ENCODE peak calls at places on chromosome 12, in five cellular contexts. D is left ventricle myocardium inferior, B is mammary epithelial cell, K is skeletal muscle cell, C is fibroblast of the aortic adventitia. P is an unnamed sample.

GRCh38 chr12:54017845-54018607 is 9.2 kb downstream of the HOXC8 start:
- DNase-seq in B (peak), D (peak), K (peak), C (peak), P (peak)

GRCh38 chr12:9708853-9709252 is 24.0 kb downstream of the CLECL1 start:
- DNase-seq in K (no peak), D (no peak), B (no peak), C (no peak), P (no peak)

GRCh38 chr12:72295101-72295500 is 22.9 kb downstream of the TRHDE start:
- DNase-seq in K (no peak), D (no peak), C (no peak), B (no peak), P (no peak)

GRCh38 chr12:45509621-45510020 is 219.9 kb upstream of the ARID2 start:
- DNase-seq in D (no peak), K (no peak), C (no peak), B (no peak), P (no peak)

GRCh38 chr12:79063258-79063657 is 198.7 kb downstream of the SYT1 start:
- DNase-seq in B (no peak), D (no peak), K (no peak), C (peak), P (peak)

GRCh38 chr12:71517145-71517846 is 77.7 kb downstream of the LGR5 start:
- DNase-seq in K (no peak), C (no peak), B (no peak), D (no peak), P (no peak)

GRCh38 chr12:114412825-114413749 is 7.1 kb upstream of the TBX5 start:
- DNase-seq in B (no peak), C (no peak), D (no peak), K (no peak), P (no peak)

GRCh38 chr12:81167694-81168093 is 89.8 kb downstream of the ACSS3 start:
- DNase-seq in C (peak), D (no peak), B (peak), K (no peak), P (peak)

GRCh38 chr12:1488908-1489381 is 105.4 kb downstream of the FBXL14 start:
- DNase-seq in C (no peak), B (peak), D (no peak), K (peak), P (peak)

GRCh38 chr12:64522316-64522715 is 70.4 kb downstream of the TBK1 start:
- DNase-seq in C (peak), K (peak), D (no peak), B (peak), P (peak)

GRCh38 chr12:4024701-4025419 is 151.7 kb upstream of the PARP11 start:
- DNase-seq in K (no peak), D (no peak), B (no peak), C (no peak), P (no peak)

GRCh38 chr12:46459111-46459510 is 86.5 kb upstream of the SLC38A2 start:
- DNase-seq in K (peak), C (peak), B (peak), D (no peak), P (peak)

GRCh38 chr12:57618966-57619433 is 7.8 kb downstream of the ARHGEF25 start:
- DNase-seq in C (no peak), B (no peak), K (no peak), D (peak), P (no peak)

GRCh38 chr12:118311666-118312065 is 61.0 kb downstream of the TAOK3 start:
- DNase-seq in C (no peak), K (no peak), D (no peak), B (no peak), P (no peak)

GRCh38 chr12:118302053-118302452 is 70.7 kb downstream of the TAOK3 start:
- DNase-seq in K (no peak), C (peak), B (peak), D (no peak), P (peak)

GRCh38 chr12:118310320-118310719 is 62.4 kb downstream of the TAOK3 start:
- DNase-seq in B (no peak), D (no peak), K (no peak), C (no peak), P (no peak)

GRCh38 chr12:118304093-118304492 is 68.6 kb downstream of the TAOK3 start:
- DNase-seq in B (no peak), D (no peak), K (no peak), C (no peak), P (no peak)

DNA sequence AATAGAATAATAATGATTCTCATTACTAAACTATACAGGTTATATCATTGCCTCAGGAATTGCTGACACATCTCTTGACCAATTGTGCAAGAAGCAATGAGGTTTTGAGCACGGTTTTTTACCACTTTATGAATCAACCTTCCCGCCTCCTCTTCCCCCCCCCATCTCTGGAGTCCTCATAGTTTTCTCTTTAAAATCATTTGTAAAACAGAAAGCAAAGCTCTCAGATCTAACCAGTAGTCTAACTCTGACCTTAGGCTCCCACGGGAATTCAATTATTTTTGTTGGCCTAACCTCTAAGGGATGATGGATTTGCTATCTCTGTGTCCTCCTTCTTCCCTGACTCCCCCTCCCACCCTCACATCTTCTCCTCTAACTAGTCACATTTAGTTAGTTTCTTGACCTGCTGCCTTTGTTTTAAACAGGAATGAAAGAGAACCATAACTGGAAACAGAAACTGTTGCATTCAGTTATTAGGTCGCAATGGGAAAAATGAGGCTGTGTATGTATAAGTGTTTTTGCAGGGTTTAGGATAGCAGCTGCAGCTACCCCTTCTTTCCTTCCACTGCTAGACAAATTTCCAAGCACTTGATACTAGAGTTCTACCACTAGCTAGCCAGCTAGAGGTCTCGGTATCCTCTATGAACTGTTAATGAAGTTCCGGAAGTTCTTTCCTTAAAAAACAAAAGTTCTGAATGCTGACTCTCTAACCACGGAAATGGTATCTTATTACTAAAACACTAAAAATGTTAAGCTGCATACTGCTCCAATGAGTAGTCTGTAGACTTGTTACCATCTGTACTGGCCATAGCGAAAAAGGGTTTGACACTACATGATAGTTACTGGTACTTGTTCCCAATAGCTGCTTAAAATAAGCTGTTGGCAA is 65.4 kb downstream of the TAOK3 start:
- DNase-seq in D (no peak), C (peak), B (peak), K (peak), P (peak)
- H3K4me3 ChIP-seq in D (peak), C (peak), B (peak), K (peak), P (peak)

GRCh38 chr12:51910691-51911090 is 3.4 kb downstream of the ACVRL1 start:
- DNase-seq in D (no peak), B (no peak), C (no peak), K (no peak), P (no peak)
- H3K4me3 ChIP-seq in D (peak), B (no peak), C (no peak), K (no peak), P (no peak)

GRCh38 chr12:27020761-27021160 is 1.6 kb upstream of the MED21 start:
- DNase-seq in D (no peak), K (no peak), C (no peak), B (no peak), P (no peak)

GRCh38 chr12:27024291-27024690 is 1.9 kb downstream of the MED21 start:
- DNase-seq in D (no peak), C (peak), B (no peak), K (no peak), P (peak)

GRCh38 chr12:27025116-27025515 is 2.8 kb downstream of the MED21 start:
- DNase-seq in C (no peak), D (no peak), B (peak), K (no peak), P (peak)
- H3K4me3 ChIP-seq in C (no peak), D (no peak), B (no peak), K (no peak), P (no peak)

GRCh38 chr12:131116437-131117117 is 162.9 kb downstream of the ADGRD1 start:
- DNase-seq in D (no peak), C (peak), K (no peak), B (no peak), P (peak)
- H3K4me3 ChIP-seq in D (no peak), C (no peak), K (no peak), B (no peak), P (no peak)

DNA sequence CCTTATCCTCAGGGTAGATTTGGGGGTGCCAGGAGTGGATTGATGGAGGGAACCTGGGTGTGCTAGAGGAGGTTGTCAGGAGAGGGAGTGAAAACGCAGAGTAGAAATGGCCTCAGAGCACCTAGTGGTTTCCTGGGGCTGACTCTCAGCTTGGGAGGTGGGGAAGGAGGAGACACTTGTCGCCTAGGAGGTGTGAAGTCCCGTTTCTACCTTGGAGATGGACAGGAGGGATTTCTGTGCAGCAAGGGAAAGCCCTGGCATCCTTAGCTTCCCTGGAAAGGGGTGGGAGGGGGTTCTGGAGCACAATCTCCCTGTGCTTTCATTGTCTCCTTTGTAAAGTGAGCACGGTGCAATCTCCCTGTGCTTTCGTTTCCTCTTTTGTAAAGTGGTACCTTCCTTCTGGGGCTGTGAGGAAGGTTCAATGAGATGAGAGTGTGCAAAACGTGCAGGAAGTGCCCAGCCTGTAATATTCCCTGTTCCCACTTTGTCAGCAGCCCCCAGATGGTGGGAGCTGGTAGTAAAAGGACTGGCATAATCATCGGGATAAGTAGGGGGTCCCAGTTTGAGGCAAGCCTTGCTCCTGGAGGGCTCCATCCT is 1.6 kb downstream of the OAS3 start:
- DNase-seq in B (no peak), C (no peak), D (no peak), K (no peak), P (no peak)
- H3K4me3 ChIP-seq in B (no peak), C (no peak), D (peak), K (no peak), P (no peak)

DNA sequence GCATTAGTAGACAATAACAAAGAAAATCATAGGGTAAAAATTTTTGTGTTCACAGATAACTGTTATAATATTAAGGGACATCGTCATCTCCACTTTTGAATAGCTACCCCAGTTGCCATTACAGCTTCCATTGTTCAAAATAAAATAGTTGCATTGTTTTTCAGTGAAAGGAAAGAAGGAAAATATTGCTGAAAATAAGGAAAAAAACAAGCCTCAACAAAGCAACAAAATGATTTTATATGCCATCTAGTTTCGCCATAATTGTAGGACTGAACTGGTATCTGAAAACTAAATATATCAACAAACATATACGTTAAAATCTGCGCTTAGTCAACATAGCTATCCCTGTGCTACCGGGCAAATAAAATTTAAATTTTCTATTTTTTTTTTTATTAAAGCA is 3.3 kb downstream of the CDK17 start:
- DNase-seq in D (no peak), C (no peak), B (no peak), K (no peak), P (no peak)
- H3K4me3 ChIP-seq in D (peak), C (no peak), B (peak), K (peak), P (no peak)

GRCh38 chr12:120286768-120287490 is 4.8 kb downstream of the RNU4-2 start:
- DNase-seq in B (peak), C (no peak), K (no peak), D (no peak), P (no peak)

GRCh38 chr12:120287491-120287890 is 4.2 kb downstream of the RNU4-2 start:
- DNase-seq in C (no peak), K (no peak), B (no peak), D (no peak), P (no peak)

GRCh38 chr12:120292411-120292660 is 633 bp upstream of the RNU4-2 start:
- DNase-seq in B (no peak), C (no peak), K (no peak), D (no peak), P (no peak)

GRCh38 chr12:120292661-120293531 is at the start of gene RNU4-1:
- DNase-seq in K (peak), B (peak), C (peak), D (peak), P (peak)

GRCh38 chr12:120290541-120291312 is 976 bp downstream of the RNU4-2 start:
- DNase-seq in K (no peak), D (no peak), C (no peak), B (no peak), P (peak)
- H3K4me3 ChIP-seq in K (peak), D (peak), C (peak), B (no peak), P (peak)

GRCh38 chr12:50103767-50104321 is at the start of gene GPD1:
- DNase-seq in D (peak), C (peak), K (no peak), B (peak), P (peak)
- H3K4me3 ChIP-seq in D (peak), C (no peak), K (no peak), B (no peak), P (no peak)

GRCh38 chr12:105334568-105334967 is 4.1 kb downstream of the C12orf75 start:
- DNase-seq in K (no peak), D (no peak), C (peak), B (peak), P (no peak)
- H3K4me3 ChIP-seq in K (peak), D (no peak), C (peak), B (no peak), P (no peak)

P was measured in cardiac fibroblast.